ENCODE peak calls at places on chromosomes 5 and 9, in nine cellular contexts. R is amniotic stem cell; V is fibroblast of lung; M is AG20443; P is stimulated activated CD4-positive, alpha-beta T cell treated with anti-CD3 and anti-CD28 coated beads, Interleukin-12 subunit alpha, Interleukin-12 subunit beta, amount 100 ng/mL, for 4 hours; I is GM10248; S is CD4-positive, alpha-beta T cell; A is heart left ventricle; K is pons. G is an unnamed sample.
A peak's percentile ranks its signal among the peaks of the same experiment; 100 is the strongest.

GRCh38 chr9:11356101-11356500 is 743.3 kb upstream of the PTPRD start:
- DNase-seq in R (no peak), V (no peak), M (no peak), P (no peak), I (no peak), S (no peak), A (no peak), K (no peak), G (no peak)

GRCh38 chr5:134145779-134146581 is 30.8 kb downstream of the SKP1 start:
- DNase-seq in R (peak; percentile 32), V (peak; percentile 51), M (peak; percentile 81), P (peak; percentile 82), I (peak; percentile 79), S (peak; percentile 78), A (peak; percentile 68), K (peak; percentile 87), G (peak; percentile 69)

GRCh38 chr9:84123648-84124406 is 143.2 kb downstream of the RMI1 start:
- DNase-seq in R (no peak), V (no peak), M (no peak), P (no peak), I (peak; percentile 52), S (no peak), A (no peak), K (no peak), G (no peak)

GRCh38 chr5:55052383-55052931 is 28.4 kb downstream of the GZMK start:
- DNase-seq in R (no peak), V (peak; percentile 17), M (no peak), P (no peak), I (no peak), S (no peak), A (no peak), K (no peak), G (no peak)

GRCh38 chr9:13503599-13503998 is 224.1 kb upstream of the MPDZ start:
- DNase-seq in R (no peak), V (peak; percentile 9), M (no peak), P (no peak), I (no peak), S (no peak), A (no peak), K (no peak), G (no peak)

GRCh38 chr5:16926417-16926816 is 9.7 kb downstream of the MYO10 start:
- DNase-seq in R (no peak), V (no peak), M (no peak), P (no peak), I (no peak), S (no peak), A (no peak), K (no peak), G (no peak)

GRCh38 chr5:40436535-40437237 is 243.0 kb upstream of the PTGER4 start:
- DNase-seq in R (no peak), V (no peak), M (no peak), P (no peak), I (peak; percentile 16), S (peak; percentile 44), A (no peak), K (peak; percentile 31), G (no peak)

GRCh38 chr9:127035423-127035822 is 87.0 kb downstream of the ANGPTL2 start:
- DNase-seq in R (no peak), V (no peak), M (peak; percentile 59), P (no peak), I (no peak), S (no peak), A (peak; percentile 62), K (no peak), G (no peak)

GRCh38 chr5:127942246-127943060 is 141.1 kb upstream of the SLC12A2 start:
- DNase-seq in R (no peak), V (peak; percentile 56), M (no peak), P (no peak), I (no peak), S (no peak), A (no peak), K (peak; percentile 17), G (no peak)

GRCh38 chr9:82512724-82513123 is 524.2 kb downstream of the SPATA31D1 start:
- DNase-seq in R (no peak), V (peak; percentile 29), M (no peak), P (no peak), I (no peak), S (no peak), A (no peak), K (no peak), G (no peak)

GRCh38 chr9:82546131-82546530 is 516.8 kb downstream of the RASEF start:
- DNase-seq in R (no peak), V (no peak), M (no peak), P (no peak), I (no peak), S (no peak), A (no peak), K (no peak), G (no peak)

GRCh38 chr9:69397384-69398214 is 72.6 kb downstream of the ENTREP1 start:
- DNase-seq in R (no peak), V (peak; percentile 43), M (peak; percentile 56), P (no peak), I (no peak), S (no peak), A (no peak), K (peak; percentile 83), G (no peak)

GRCh38 chr9:110578575-110578895 is 1.0 kb downstream of the SVEP1 start:
- DNase-seq in R (no peak), V (no peak), M (no peak), P (no peak), I (no peak), S (no peak), A (no peak), K (no peak), G (no peak)

GRCh38 chr9:35996358-35996970 is 38.5 kb upstream of the OR2S2 start:
- DNase-seq in R (no peak), V (peak; percentile 75), M (peak; percentile 67), P (no peak), I (no peak), S (no peak), A (peak; percentile 47), K (no peak), G (no peak)

GRCh38 chr5:173709761-173710160 is 93.3 kb upstream of the BOD1 start:
- DNase-seq in R (no peak), V (no peak), M (no peak), P (no peak), I (no peak), S (no peak), A (no peak), K (no peak), G (no peak)

GRCh38 chr5:124263680-124264491 is 482.6 kb downstream of the ZNF608 start:
- DNase-seq in R (no peak), V (no peak), M (no peak), P (no peak), I (no peak), S (no peak), A (no peak), K (peak; percentile 94), G (no peak)

GRCh38 chr5:134438268-134438622 is 26.6 kb upstream of the CDKN2AIPNL start:
- DNase-seq in R (peak; percentile 26), V (peak; percentile 86), M (peak; percentile 48), P (no peak), I (no peak), S (no peak), A (no peak), K (peak; percentile 53), G (no peak)

GRCh38 chr5:92863666-92864065 is 717.4 kb downstream of the NR2F1-AS1 start:
- DNase-seq in R (no peak), V (no peak), M (no peak), P (no peak), I (no peak), S (no peak), A (no peak), K (no peak), G (no peak)

GRCh38 chr5:177546262-177546741 is 8.1 kb downstream of the FAM193B start:
- DNase-seq in R (peak; percentile 94), V (peak; percentile 97), M (peak; percentile 86), P (no peak), I (no peak), S (no peak), A (no peak), K (peak; percentile 84), G (no peak)

GRCh38 chr5:1930880-1931589 is 48.3 kb upstream of the IRX4 start:
- DNase-seq in R (no peak), V (no peak), M (peak; percentile 51), P (no peak), I (no peak), S (no peak), A (no peak), K (no peak), G (peak; percentile 50)

GRCh38 chr9:35813434-35814105 is 1.3 kb downstream of the HINT2 start:
- DNase-seq in R (no peak), V (peak; percentile 38), M (no peak), P (no peak), I (no peak), S (no peak), A (no peak), K (no peak), G (no peak)

GRCh38 chr9:98575379-98576346 is 133.1 kb downstream of the GABBR2 start:
- DNase-seq in R (no peak), V (peak; percentile 96), M (peak; percentile 74), P (no peak), I (peak; percentile 73), S (no peak), A (no peak), K (no peak), G (no peak)

GRCh38 chr9:107294756-107295155 is 11.7 kb downstream of the RAD23B start:
- DNase-seq in R (no peak), V (no peak), M (no peak), P (no peak), I (no peak), S (no peak), A (no peak), K (no peak), G (no peak)

GRCh38 chr5:137932800-137933199 is 43.5 kb downstream of the PKD2L2 start:
- DNase-seq in R (no peak), V (no peak), M (no peak), P (no peak), I (no peak), S (no peak), A (no peak), K (no peak), G (no peak)

GRCh38 chr5:144032375-144032774 is 138.1 kb downstream of the YIPF5 start:
- DNase-seq in R (no peak), V (no peak), M (no peak), P (no peak), I (no peak), S (no peak), A (peak; percentile 15), K (no peak), G (no peak)

GRCh38 chr5:43168175-43168574 is 23.9 kb upstream of the NIM1K start:
- DNase-seq in R (no peak), V (no peak), M (no peak), P (no peak), I (no peak), S (no peak), A (no peak), K (no peak), G (no peak)

GRCh38 chr9:100104314-100104713 is 5.3 kb downstream of the INVS start:
- DNase-seq in R (no peak), V (peak; percentile 82), M (no peak), P (no peak), I (no peak), S (no peak), A (no peak), K (no peak), G (no peak)

GRCh38 chr9:2765250-2765880 is 48.1 kb downstream of the KCNV2 start:
- DNase-seq in R (no peak), V (no peak), M (no peak), P (no peak), I (no peak), S (no peak), A (no peak), K (no peak), G (no peak)

GRCh38 chr5:134114886-134115805 is 665 bp downstream of the TCF7 start:
- DNase-seq in R (no peak), V (no peak), M (peak; percentile 35), P (peak; percentile 70), I (peak; percentile 50), S (peak; percentile 88), A (no peak), K (no peak), G (peak; percentile 55)

GRCh38 chr9:81410201-81410600 is 279.1 kb downstream of the TLE1 start:
- DNase-seq in R (peak; percentile 32), V (peak; percentile 95), M (peak; percentile 51), P (no peak), I (no peak), S (no peak), A (no peak), K (no peak), G (no peak)

GRCh38 chr5:170632985-170633234 is 129.1 kb downstream of the KCNIP1 start:
- DNase-seq in R (no peak), V (no peak), M (peak; percentile 79), P (peak; percentile 62), I (peak; percentile 83), S (peak; percentile 39), A (peak; percentile 66), K (no peak), G (peak; percentile 77)